ENCODE peak calls at places on chromosomes 7 and 10, in seven cellular contexts. One of them, this sample, is unnamed.

GRCh38 chr7:95525503-95525902 is 39.8 kb downstream of the ASB4 start:
- DNase-seq in RWPE1: no peak
- DNase-seq in mesothelial cell of epicardium: no peak
- DNase-seq in hepatocyte: no peak
- DNase-seq in CD4-positive, alpha-beta T cell: no peak
- DNase-seq in stomach: no peak
- DNase-seq in choroid plexus epithelial cell: peak; percentile 34
- DNase-seq in this sample: no peak

GRCh38 chr7:99311702-99312101 is 14.0 kb upstream of the ARPC1A start:
- DNase-seq in CD4-positive, alpha-beta T cell: no peak
- DNase-seq in RWPE1: no peak
- DNase-seq in stomach: no peak
- DNase-seq in hepatocyte: no peak
- DNase-seq in choroid plexus epithelial cell: no peak
- DNase-seq in mesothelial cell of epicardium: no peak
- DNase-seq in this sample: no peak

GRCh38 chr7:82442492-82443043 is 1.0 kb downstream of the CACNA2D1 start:
- DNase-seq in stomach: no peak
- DNase-seq in RWPE1: peak; percentile 5
- DNase-seq in mesothelial cell of epicardium: no peak
- DNase-seq in hepatocyte: peak; percentile 14
- DNase-seq in choroid plexus epithelial cell: peak; percentile 39
- DNase-seq in CD4-positive, alpha-beta T cell: no peak
- DNase-seq in this sample: no peak

GRCh38 chr10:58264780-58265179 is 2.9 kb downstream of the IPMK start:
- DNase-seq in hepatocyte: no peak
- DNase-seq in stomach: no peak
- DNase-seq in choroid plexus epithelial cell: no peak
- DNase-seq in mesothelial cell of epicardium: no peak
- DNase-seq in CD4-positive, alpha-beta T cell: no peak
- DNase-seq in RWPE1: no peak
- DNase-seq in this sample: no peak

GRCh38 chr7:4934419-4935025 is 24.5 kb downstream of the MMD2 start:
- DNase-seq in RWPE1: no peak
- DNase-seq in choroid plexus epithelial cell: no peak
- DNase-seq in mesothelial cell of epicardium: no peak
- DNase-seq in hepatocyte: no peak
- DNase-seq in CD4-positive, alpha-beta T cell: no peak
- DNase-seq in stomach: no peak
- DNase-seq in this sample: no peak

GRCh38 chr10:65275296-65275695 is 1650.5 kb upstream of the LRRTM3 start:
- DNase-seq in stomach: no peak
- DNase-seq in CD4-positive, alpha-beta T cell: no peak
- DNase-seq in hepatocyte: no peak
- DNase-seq in choroid plexus epithelial cell: no peak
- DNase-seq in RWPE1: no peak
- DNase-seq in mesothelial cell of epicardium: no peak
- DNase-seq in this sample: no peak

GRCh38 chr7:102978280-102978679 is 65.5 kb downstream of the LRRC17 start:
- DNase-seq in CD4-positive, alpha-beta T cell: no peak
- DNase-seq in hepatocyte: peak; percentile 28
- DNase-seq in choroid plexus epithelial cell: peak; percentile 85
- DNase-seq in stomach: peak; percentile 69
- DNase-seq in RWPE1: peak; percentile 34
- DNase-seq in mesothelial cell of epicardium: no peak
- DNase-seq in this sample: no peak

GRCh38 chr10:132632091-132632561 is 94.5 kb downstream of the INPP5A start:
- DNase-seq in hepatocyte: no peak
- DNase-seq in CD4-positive, alpha-beta T cell: no peak
- DNase-seq in mesothelial cell of epicardium: no peak
- DNase-seq in RWPE1: no peak
- DNase-seq in choroid plexus epithelial cell: no peak
- DNase-seq in stomach: no peak
- DNase-seq in this sample: no peak

GRCh38 chr7:130298079-130298478 is 5.1 kb downstream of the CPA4 start:
- DNase-seq in hepatocyte: no peak
- DNase-seq in CD4-positive, alpha-beta T cell: no peak
- DNase-seq in RWPE1: no peak
- DNase-seq in mesothelial cell of epicardium: no peak
- DNase-seq in choroid plexus epithelial cell: no peak
- DNase-seq in stomach: no peak
- DNase-seq in this sample: no peak

GRCh38 chr10:132746801-132747625 is 38.9 kb downstream of the NKX6-2 start:
- DNase-seq in mesothelial cell of epicardium: no peak
- DNase-seq in CD4-positive, alpha-beta T cell: no peak
- DNase-seq in stomach: no peak
- DNase-seq in RWPE1: no peak
- DNase-seq in choroid plexus epithelial cell: no peak
- DNase-seq in hepatocyte: no peak
- DNase-seq in this sample: no peak

GRCh38 chr7:151711906-151712771 is 164.8 kb downstream of the PRKAG2 start:
- DNase-seq in mesothelial cell of epicardium: no peak
- DNase-seq in choroid plexus epithelial cell: no peak
- DNase-seq in RWPE1: no peak
- DNase-seq in hepatocyte: no peak
- DNase-seq in stomach: no peak
- DNase-seq in CD4-positive, alpha-beta T cell: no peak
- DNase-seq in this sample: no peak

GRCh38 chr10:13684252-13684791 is 97.6 kb downstream of the PRPF18 start:
- DNase-seq in mesothelial cell of epicardium: peak; percentile 36
- DNase-seq in CD4-positive, alpha-beta T cell: no peak
- DNase-seq in choroid plexus epithelial cell: peak; percentile 76
- DNase-seq in RWPE1: no peak
- DNase-seq in hepatocyte: no peak
- DNase-seq in stomach: peak; percentile 43
- DNase-seq in this sample: no peak

GRCh38 chr10:112369495-112370423 is 4.2 kb upstream of the ACSL5 start:
- DNase-seq in hepatocyte: no peak
- DNase-seq in stomach: no peak
- DNase-seq in CD4-positive, alpha-beta T cell: no peak
- DNase-seq in RWPE1: no peak
- DNase-seq in mesothelial cell of epicardium: no peak
- DNase-seq in choroid plexus epithelial cell: no peak
- DNase-seq in this sample: peak; percentile 29

GRCh38 chr7:46032936-46033335 is 111.9 kb upstream of the IGFBP3 start:
- DNase-seq in stomach: no peak
- DNase-seq in RWPE1: peak; percentile 36
- DNase-seq in hepatocyte: no peak
- DNase-seq in choroid plexus epithelial cell: peak; percentile 12
- DNase-seq in CD4-positive, alpha-beta T cell: no peak
- DNase-seq in mesothelial cell of epicardium: no peak
- DNase-seq in this sample: no peak

GRCh38 chr10:30080161-30080560 is 20.8 kb upstream of the JCAD start:
- DNase-seq in RWPE1: no peak
- DNase-seq in CD4-positive, alpha-beta T cell: no peak
- DNase-seq in hepatocyte: no peak
- DNase-seq in mesothelial cell of epicardium: no peak
- DNase-seq in choroid plexus epithelial cell: no peak
- DNase-seq in stomach: no peak
- DNase-seq in this sample: no peak

GRCh38 chr10:122164028-122164601 is 107.0 kb upstream of the BTBD16 start:
- DNase-seq in mesothelial cell of epicardium: no peak
- DNase-seq in choroid plexus epithelial cell: no peak
- DNase-seq in RWPE1: no peak
- DNase-seq in hepatocyte: peak; percentile 41
- DNase-seq in stomach: no peak
- DNase-seq in CD4-positive, alpha-beta T cell: no peak
- DNase-seq in this sample: no peak

GRCh38 chr7:71457881-71458590 is 326.1 kb downstream of the GALNT17 start:
- DNase-seq in stomach: no peak
- DNase-seq in CD4-positive, alpha-beta T cell: no peak
- DNase-seq in RWPE1: no peak
- DNase-seq in hepatocyte: no peak
- DNase-seq in mesothelial cell of epicardium: no peak
- DNase-seq in choroid plexus epithelial cell: no peak
- DNase-seq in this sample: no peak

GRCh38 chr7:14196555-14196954 is 207.1 kb upstream of the ETV1 start:
- DNase-seq in RWPE1: peak; percentile 45
- DNase-seq in hepatocyte: no peak
- DNase-seq in CD4-positive, alpha-beta T cell: no peak
- DNase-seq in choroid plexus epithelial cell: peak; percentile 28
- DNase-seq in mesothelial cell of epicardium: no peak
- DNase-seq in stomach: no peak
- DNase-seq in this sample: no peak

GRCh38 chr10:21526184-21526951 is 886 bp upstream of the SKIDA1 start:
- DNase-seq in mesothelial cell of epicardium: peak; percentile 67
- DNase-seq in hepatocyte: no peak
- DNase-seq in RWPE1: peak; percentile 61
- DNase-seq in choroid plexus epithelial cell: peak; percentile 85
- DNase-seq in CD4-positive, alpha-beta T cell: peak; percentile 46
- DNase-seq in stomach: peak; percentile 53
- DNase-seq in this sample: peak; percentile 28

GRCh38 chr7:76338298-76339084 is 20.3 kb downstream of the YWHAG start:
- DNase-seq in mesothelial cell of epicardium: no peak
- DNase-seq in hepatocyte: no peak
- DNase-seq in RWPE1: peak; percentile 56
- DNase-seq in stomach: no peak
- DNase-seq in CD4-positive, alpha-beta T cell: no peak
- DNase-seq in choroid plexus epithelial cell: peak; percentile 22
- DNase-seq in this sample: no peak

GRCh38 chr7:140902305-140902953 is 22.3 kb downstream of the BRAF start:
- DNase-seq in stomach: no peak
- DNase-seq in hepatocyte: no peak
- DNase-seq in mesothelial cell of epicardium: no peak
- DNase-seq in RWPE1: no peak
- DNase-seq in CD4-positive, alpha-beta T cell: no peak
- DNase-seq in choroid plexus epithelial cell: no peak
- DNase-seq in this sample: no peak

GRCh38 chr7:140896996-140897395 is 27.7 kb downstream of the BRAF start:
- DNase-seq in CD4-positive, alpha-beta T cell: no peak
- DNase-seq in choroid plexus epithelial cell: no peak
- DNase-seq in RWPE1: no peak
- DNase-seq in hepatocyte: no peak
- DNase-seq in stomach: no peak
- DNase-seq in mesothelial cell of epicardium: no peak
- DNase-seq in this sample: no peak

GRCh38 chr7:140898794-140899548 is 25.8 kb downstream of the BRAF start:
- DNase-seq in stomach: no peak
- DNase-seq in mesothelial cell of epicardium: no peak
- DNase-seq in hepatocyte: no peak
- DNase-seq in choroid plexus epithelial cell: peak; percentile 36
- DNase-seq in CD4-positive, alpha-beta T cell: no peak
- DNase-seq in RWPE1: no peak
- DNase-seq in this sample: no peak

GRCh38 chr7:140901946-140902304 is 22.8 kb downstream of the BRAF start:
- DNase-seq in choroid plexus epithelial cell: no peak
- DNase-seq in hepatocyte: no peak
- DNase-seq in mesothelial cell of epicardium: no peak
- DNase-seq in RWPE1: no peak
- DNase-seq in CD4-positive, alpha-beta T cell: no peak
- DNase-seq in stomach: no peak
- DNase-seq in this sample: no peak

GRCh38 chr7:140899883-140900282 is 24.8 kb downstream of the BRAF start:
- DNase-seq in RWPE1: no peak
- DNase-seq in CD4-positive, alpha-beta T cell: no peak
- DNase-seq in stomach: no peak
- DNase-seq in mesothelial cell of epicardium: no peak
- DNase-seq in choroid plexus epithelial cell: no peak
- DNase-seq in hepatocyte: no peak
- DNase-seq in this sample: no peak
- TF ChIP-seq CTCF in RWPE1: no peak
- TF ChIP-seq CTCF in CD4-positive, alpha-beta T cell: no peak
- TF ChIP-seq CTCF in stomach: no peak
- TF ChIP-seq CTCF in mesothelial cell of epicardium: no peak
- TF ChIP-seq CTCF in choroid plexus epithelial cell: no peak
- TF ChIP-seq CTCF in hepatocyte: peak; percentile 8
- TF ChIP-seq CTCF in this sample: no peak

GRCh38 chr7:25031432-25031831 is 51.5 kb upstream of the OSBPL3 start:
- DNase-seq in RWPE1: no peak
- DNase-seq in choroid plexus epithelial cell: no peak
- DNase-seq in mesothelial cell of epicardium: no peak
- DNase-seq in CD4-positive, alpha-beta T cell: no peak
- DNase-seq in hepatocyte: no peak
- DNase-seq in stomach: no peak
- DNase-seq in this sample: no peak
- TF ChIP-seq CTCF in RWPE1: no peak
- TF ChIP-seq CTCF in choroid plexus epithelial cell: no peak
- TF ChIP-seq CTCF in mesothelial cell of epicardium: no peak
- TF ChIP-seq CTCF in CD4-positive, alpha-beta T cell: no peak
- TF ChIP-seq CTCF in hepatocyte: no peak
- TF ChIP-seq CTCF in stomach: no peak
- TF ChIP-seq CTCF in this sample: no peak

GRCh38 chr10:80856186-80856585 is 318.5 kb downstream of the SH2D4B start:
- DNase-seq in RWPE1: no peak
- DNase-seq in mesothelial cell of epicardium: no peak
- DNase-seq in stomach: no peak
- DNase-seq in choroid plexus epithelial cell: no peak
- DNase-seq in CD4-positive, alpha-beta T cell: no peak
- DNase-seq in hepatocyte: no peak
- DNase-seq in this sample: no peak

GRCh38 chr10:80860719-80861118 is 323.0 kb downstream of the SH2D4B start:
- DNase-seq in mesothelial cell of epicardium: no peak
- DNase-seq in hepatocyte: no peak
- DNase-seq in stomach: no peak
- DNase-seq in CD4-positive, alpha-beta T cell: no peak
- DNase-seq in choroid plexus epithelial cell: no peak
- DNase-seq in RWPE1: no peak
- DNase-seq in this sample: no peak

GRCh38 chr10:80855348-80855971 is 317.8 kb downstream of the SH2D4B start:
- DNase-seq in mesothelial cell of epicardium: no peak
- DNase-seq in choroid plexus epithelial cell: peak; percentile 1
- DNase-seq in CD4-positive, alpha-beta T cell: no peak
- DNase-seq in RWPE1: peak; percentile 8
- DNase-seq in stomach: no peak
- DNase-seq in hepatocyte: peak; percentile 31
- DNase-seq in this sample: no peak
- TF ChIP-seq CTCF in mesothelial cell of epicardium: peak; percentile 16
- TF ChIP-seq CTCF in choroid plexus epithelial cell: peak; percentile 7
- TF ChIP-seq CTCF in CD4-positive, alpha-beta T cell: no peak
- TF ChIP-seq CTCF in RWPE1: no peak
- TF ChIP-seq CTCF in stomach: no peak
- TF ChIP-seq CTCF in hepatocyte: peak; percentile 55
- TF ChIP-seq CTCF in this sample: no peak

GRCh38 chr7:116293139-116293538 is 82.8 kb downstream of the TES start:
- DNase-seq in mesothelial cell of epicardium: no peak
- DNase-seq in RWPE1: no peak
- DNase-seq in CD4-positive, alpha-beta T cell: no peak
- DNase-seq in stomach: no peak
- DNase-seq in choroid plexus epithelial cell: no peak
- DNase-seq in hepatocyte: no peak
- DNase-seq in this sample: no peak

GRCh38 chr7:116293633-116294032 is 83.3 kb downstream of the TES start:
- DNase-seq in CD4-positive, alpha-beta T cell: no peak
- DNase-seq in RWPE1: no peak
- DNase-seq in choroid plexus epithelial cell: no peak
- DNase-seq in stomach: no peak
- DNase-seq in mesothelial cell of epicardium: no peak
- DNase-seq in hepatocyte: no peak
- DNase-seq in this sample: no peak

GRCh38 chr7:116292381-116292780 is 82.0 kb downstream of the TES start:
- DNase-seq in choroid plexus epithelial cell: no peak
- DNase-seq in mesothelial cell of epicardium: no peak
- DNase-seq in hepatocyte: no peak
- DNase-seq in CD4-positive, alpha-beta T cell: no peak
- DNase-seq in stomach: no peak
- DNase-seq in RWPE1: no peak
- DNase-seq in this sample: no peak

GRCh38 chr7:116291937-116292336 is 81.6 kb downstream of the TES start:
- DNase-seq in RWPE1: no peak
- DNase-seq in choroid plexus epithelial cell: no peak
- DNase-seq in CD4-positive, alpha-beta T cell: no peak
- DNase-seq in mesothelial cell of epicardium: no peak
- DNase-seq in stomach: no peak
- DNase-seq in hepatocyte: no peak
- DNase-seq in this sample: no peak

GRCh38 chr7:116290740-116291139 is 80.4 kb downstream of the TES start:
- DNase-seq in hepatocyte: no peak
- DNase-seq in mesothelial cell of epicardium: no peak
- DNase-seq in stomach: no peak
- DNase-seq in CD4-positive, alpha-beta T cell: no peak
- DNase-seq in choroid plexus epithelial cell: peak; percentile 22
- DNase-seq in RWPE1: no peak
- DNase-seq in this sample: no peak
- TF ChIP-seq CTCF in hepatocyte: no peak
- TF ChIP-seq CTCF in mesothelial cell of epicardium: no peak
- TF ChIP-seq CTCF in stomach: no peak
- TF ChIP-seq CTCF in CD4-positive, alpha-beta T cell: no peak
- TF ChIP-seq CTCF in choroid plexus epithelial cell: peak; percentile 42
- TF ChIP-seq CTCF in RWPE1: no peak
- TF ChIP-seq CTCF in this sample: no peak